ENCODE peak calls at places on chromosomes 2 and 18, in seven cellular contexts. A is heart left ventricle, N is suprapubic skin, V is A549, C is GM12891, L is transverse colon, Z is tibial nerve. F is an unnamed sample.

GRCh38 chr2:189751080-189751658 is 11.4 kb downstream of the OSGEPL1 start:
- DNase-seq in Z (no peak), L (peak), A (no peak), V (peak), C (no peak), N (no peak), F (peak)

GRCh38 chr18:57803119-57803969 is at the start of gene ATP8B1:
- DNase-seq in Z (no peak), C (peak), A (peak), V (peak), L (peak), N (peak), F (no peak)

GRCh38 chr2:121376851-121377250 is 91.8 kb upstream of the TFCP2L1 start:
- DNase-seq in L (no peak), C (no peak), A (no peak), Z (no peak), V (no peak), N (no peak), F (no peak)

GRCh38 chr2:160932960-160933359 is 227.3 kb upstream of the TANK start:
- DNase-seq in Z (no peak), C (no peak), V (peak), L (no peak), A (no peak), N (no peak), F (no peak)

GRCh38 chr18:23958036-23958435 is 56.5 kb upstream of the TTC39C start:
- DNase-seq in C (no peak), A (peak), L (peak), Z (peak), V (no peak), N (peak), F (no peak)

GRCh38 chr2:238915196-238915595 is 67.3 kb downstream of the TWIST2 start:
- DNase-seq in A (no peak), C (no peak), Z (no peak), V (no peak), N (peak), L (no peak), F (no peak)

GRCh38 chr2:127658641-127659407 is 12.9 kb downstream of the GPR17 start:
- DNase-seq in C (no peak), L (peak), N (peak), A (peak), V (no peak), Z (no peak), F (no peak)

GRCh38 chr2:36615214-36615613 is 17.2 kb upstream of the FEZ2 start:
- DNase-seq in N (no peak), L (no peak), C (no peak), A (no peak), V (no peak), Z (no peak), F (no peak)

GRCh38 chr2:109173311-109174171 is 44.5 kb downstream of the SH3RF3 start:
- DNase-seq in C (no peak), A (no peak), L (peak), V (no peak), N (peak), Z (peak), F (no peak)

GRCh38 chr2:190343500-190344274 is at the start of gene INPP1:
- DNase-seq in C (peak), V (peak), N (peak), L (peak), Z (peak), A (peak), F (peak)

GRCh38 chr2:191758420-191759199 is 80.7 kb downstream of the NABP1 start:
- DNase-seq in A (no peak), N (no peak), L (peak), V (peak), Z (no peak), C (peak), F (peak)

GRCh38 chr2:133063792-133064191 is 393.8 kb upstream of the LYPD1 start:
- DNase-seq in L (no peak), A (no peak), N (no peak), C (no peak), Z (no peak), V (peak), F (no peak)

DNA sequence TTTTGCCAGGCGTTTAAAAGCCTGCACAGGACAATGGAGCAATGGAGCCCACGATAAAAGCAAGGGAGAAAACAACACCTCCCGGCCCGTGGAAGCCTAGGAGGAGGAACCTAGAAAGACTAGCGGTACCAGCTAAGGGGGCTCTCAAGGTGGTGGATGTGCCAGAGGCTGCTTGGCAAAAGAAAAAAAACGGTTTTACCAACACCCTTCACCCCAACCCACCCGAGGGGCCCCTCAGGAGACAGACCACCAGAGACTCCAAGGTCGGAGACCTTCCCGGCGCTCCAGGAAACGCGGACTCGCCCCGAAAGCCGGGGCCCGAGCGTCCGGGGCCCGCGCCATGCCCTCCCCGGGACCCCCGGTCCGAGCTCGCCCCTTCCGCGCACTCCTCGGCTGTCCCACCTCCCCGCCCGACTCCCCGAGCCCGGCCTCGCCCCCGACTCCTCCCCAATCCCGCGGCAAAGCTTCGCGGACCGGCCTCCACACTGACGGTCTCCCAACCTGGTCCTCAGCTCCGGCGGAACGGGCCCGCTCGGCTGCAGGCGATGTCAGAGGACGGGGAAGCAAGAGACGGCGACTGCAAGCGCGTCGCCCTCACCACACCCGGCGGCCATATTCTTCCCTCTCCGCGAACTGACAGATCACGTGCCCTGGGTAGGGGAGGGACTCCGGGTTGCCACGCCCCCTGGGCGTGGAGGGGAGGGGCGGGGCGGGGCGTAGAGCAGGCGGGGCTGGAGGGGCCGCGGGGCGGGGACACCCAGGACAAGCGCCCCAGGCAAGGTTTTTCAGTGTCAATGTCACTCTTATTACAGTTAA is at the start of gene KIDINS220:
- DNase-seq in Z (peak), N (peak), C (peak), A (peak), L (peak), V (peak), F (peak)
- TF ChIP-seq POLR2A in Z (peak), N (peak), C (peak), A (no peak), L (peak), V (peak), F (peak)

GRCh38 chr2:105381119-105381668 is 17.7 kb downstream of the FHL2 start:
- DNase-seq in N (peak), A (no peak), L (no peak), Z (no peak), V (no peak), C (no peak), F (no peak)
- TF ChIP-seq POLR2A in N (no peak), A (no peak), L (no peak), Z (no peak), V (no peak), C (no peak), F (no peak)

DNA sequence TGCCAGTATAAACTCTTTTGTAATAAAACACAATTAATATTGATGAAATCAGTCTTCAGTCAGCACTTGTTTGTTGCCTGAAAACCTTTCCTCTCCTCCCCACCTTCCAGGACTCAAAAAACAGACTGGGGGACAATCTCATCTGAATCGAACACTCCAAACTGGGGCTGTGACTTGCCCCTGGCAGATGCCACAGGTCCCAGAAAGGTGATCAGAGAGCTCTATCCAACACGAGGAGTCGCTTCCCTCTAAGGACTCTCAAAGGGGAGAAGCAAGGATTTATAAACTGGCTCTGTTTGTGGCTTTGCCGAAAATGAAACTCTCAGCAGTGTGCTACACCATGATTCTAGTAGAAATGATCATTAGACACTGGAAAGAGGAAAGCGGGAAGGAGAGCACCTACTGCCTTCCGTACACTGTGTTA is 199.2 kb downstream of the TGIF1 start:
- DNase-seq in A (no peak), L (no peak), Z (no peak), C (no peak), V (no peak), N (no peak), F (no peak)
- TF ChIP-seq POLR2A in A (no peak), L (no peak), Z (no peak), C (no peak), V (no peak), N (no peak), F (no peak)

GRCh38 chr18:68909579-68909978 is 111.7 kb downstream of the CCDC102B start:
- DNase-seq in C (no peak), A (no peak), Z (no peak), N (no peak), L (no peak), V (no peak), F (no peak)
- TF ChIP-seq POLR2A in C (no peak), A (no peak), Z (no peak), N (no peak), L (no peak), V (no peak), F (no peak)

DNA sequence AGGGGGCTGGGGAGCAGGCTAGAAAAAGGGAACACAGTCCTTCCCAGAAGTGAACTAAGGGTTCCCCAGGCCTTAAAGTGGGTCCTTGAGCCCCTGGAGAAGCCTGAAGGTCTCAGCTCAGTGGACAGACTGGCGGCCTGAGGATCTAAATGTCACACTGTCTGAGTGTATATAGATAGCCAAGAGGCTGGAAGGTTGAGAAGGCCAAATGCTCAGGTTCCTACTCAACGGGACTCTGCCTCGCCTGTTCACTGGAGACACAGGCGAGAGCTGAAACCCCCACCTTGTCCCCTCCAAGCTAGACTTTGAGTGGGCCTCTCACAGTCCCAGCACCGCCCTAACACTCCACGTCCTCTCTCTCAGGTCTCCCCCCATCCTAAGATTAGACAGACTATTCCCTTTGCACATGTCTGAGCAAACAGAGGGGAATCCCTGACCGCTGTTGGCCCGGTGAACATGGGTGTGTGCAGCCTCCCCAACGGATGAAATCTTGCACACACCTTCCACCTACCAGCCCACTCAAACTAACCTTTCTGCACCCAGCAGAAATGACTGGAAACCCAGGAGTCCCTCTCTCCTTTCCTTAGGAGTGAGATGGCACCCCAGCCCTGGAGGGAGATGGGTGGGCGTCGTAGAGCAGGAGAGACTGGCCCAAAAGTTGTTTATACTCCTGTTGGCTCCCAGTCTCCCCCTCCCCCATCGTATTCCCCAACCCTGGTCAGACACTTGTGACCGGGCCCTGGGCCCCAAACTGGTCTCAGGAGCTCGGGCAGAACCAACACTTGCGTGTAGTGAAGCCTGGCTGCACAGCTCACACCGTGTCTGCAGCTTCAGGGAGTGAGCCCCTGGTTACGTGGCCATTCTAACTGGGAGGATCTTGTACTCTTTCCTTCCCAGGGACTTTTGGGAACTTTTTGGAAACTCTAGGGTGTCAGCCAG is 1.9 kb downstream of the PKDCC start:
- DNase-seq in L (no peak), Z (no peak), V (no peak), A (no peak), C (no peak), N (no peak), F (no peak)
- TF ChIP-seq POLR2A in L (peak), Z (peak), V (no peak), A (no peak), C (no peak), N (no peak), F (no peak)

GRCh38 chr2:230416061-230416721 is at the start of gene SP100:
- DNase-seq in C (peak), A (peak), V (peak), Z (peak), L (peak), N (peak), F (peak)
- TF ChIP-seq POLR2A in C (peak), A (no peak), V (peak), Z (peak), L (peak), N (peak), F (peak)

F was measured in H54.